ENCODE peak calls at places on chromosomes 7 and 10, in four cellular contexts. L, O, Q and K are unnamed samples.

GRCh38 chr7:5635461-5636445 is 145.7 kb downstream of the RNF216 start:
- DNase-seq in L (no peak), O (peak; percentile 62), Q (no peak), K (no peak)

GRCh38 chr10:68471063-68471585 is 649 bp downstream of the DNA2 start:
- DNase-seq in L (no peak), O (peak; percentile 29), Q (peak; percentile 28), K (peak; percentile 44)

GRCh38 chr10:73601486-73601921 is 10.4 kb upstream of the USP54 start:
- DNase-seq in L (peak; percentile 81), O (no peak), Q (no peak), K (peak; percentile 100)

GRCh38 chr7:83861876-83862275 is 212.9 kb upstream of the SEMA3E start:
- DNase-seq in L (no peak), O (no peak), Q (no peak), K (no peak)

GRCh38 chr10:201328-201771 is 66.1 kb downstream of the ZMYND11 start:
- DNase-seq in L (no peak), O (no peak), Q (no peak), K (no peak)

GRCh38 chr7:157618823-157619606 is 282.2 kb downstream of the DNAJB6 start:
- DNase-seq in L (no peak), O (no peak), Q (no peak), K (no peak)

GRCh38 chr7:133331861-133332260 is 79.0 kb downstream of the EXOC4 start:
- DNase-seq in L (no peak), O (no peak), Q (no peak), K (no peak)

GRCh38 chr10:31838709-31839108 is 89.9 kb downstream of the ARHGAP12 start:
- DNase-seq in L (no peak), O (no peak), Q (no peak), K (no peak)

GRCh38 chr7:77464589-77464988 is 48.4 kb upstream of the GSAP start:
- DNase-seq in L (no peak), O (no peak), Q (no peak), K (no peak)

GRCh38 chr7:107684287-107684686 is 23.7 kb downstream of the SLC26A4 start:
- DNase-seq in L (no peak), O (no peak), Q (no peak), K (no peak)

GRCh38 chr7:94511763-94512162 is 2.2 kb downstream of the CASD1 start:
- DNase-seq in L (no peak), O (no peak), Q (no peak), K (peak; percentile 75)

GRCh38 chr7:105664816-105665525 is 83.7 kb upstream of the EFCAB10 start:
- DNase-seq in L (peak; percentile 66), O (peak; percentile 60), Q (no peak), K (peak; percentile 73)

GRCh38 chr7:4612939-4613841 is 68.9 kb upstream of the FOXK1 start:
- DNase-seq in L (no peak), O (peak; percentile 22), Q (no peak), K (no peak)

GRCh38 chr7:158614695-158615094 is 27.1 kb upstream of the PTPRN2 start:
- DNase-seq in L (no peak), O (no peak), Q (no peak), K (peak; percentile 13)

GRCh38 chr7:36605261-36605660 is 119.0 kb downstream of the AOAH start:
- DNase-seq in L (peak; percentile 44), O (no peak), Q (no peak), K (peak; percentile 45)

GRCh38 chr10:69864321-69864720 is 62.6 kb downstream of the COL13A1 start:
- DNase-seq in L (no peak), O (no peak), Q (no peak), K (peak; percentile 100)

GRCh38 chr7:123494193-123494796 is 40.1 kb downstream of the IQUB start:
- DNase-seq in L (peak; percentile 62), O (peak; percentile 41), Q (peak; percentile 50), K (peak; percentile 70)

GRCh38 chr7:106752345-106752744 is 91.4 kb upstream of the CCDC71L start:
- DNase-seq in L (no peak), O (no peak), Q (no peak), K (no peak)

GRCh38 chr10:109891105-109891504 is 32.2 kb downstream of the XPNPEP1 start:
- DNase-seq in L (no peak), O (no peak), Q (no peak), K (no peak)

GRCh38 chr7:42247301-42247700 is 10.3 kb upstream of the GLI3 start:
- DNase-seq in L (no peak), O (no peak), Q (no peak), K (no peak)

GRCh38 chr7:101017099-101017777 is 2.6 kb upstream of the MUC17 start:
- DNase-seq in L (peak; percentile 91), O (peak; percentile 82), Q (peak; percentile 26), K (peak; percentile 72)

GRCh38 chr10:17954856-17955255 is 3.1 kb downstream of the SLC39A12 start:
- DNase-seq in L (no peak), O (no peak), Q (no peak), K (no peak)

GRCh38 chr10:94251568-94251967 is 111.2 kb downstream of the NOC3L start:
- DNase-seq in L (no peak), O (no peak), Q (no peak), K (no peak)

GRCh38 chr10:33117816-33118215 is 159.8 kb upstream of the ITGB1 start:
- DNase-seq in L (no peak), O (no peak), Q (no peak), K (no peak)

GRCh38 chr10:104334561-104334960 is 3.7 kb downstream of the ITPRIP start:
- DNase-seq in L (no peak), O (no peak), Q (no peak), K (no peak)

GRCh38 chr10:74383617-74384016 is 232.6 kb downstream of the ADK start:
- DNase-seq in L (no peak), O (no peak), Q (peak; percentile 4), K (no peak)

GRCh38 chr7:17660116-17660515 is 280.2 kb downstream of the SNX13 start:
- DNase-seq in L (no peak), O (no peak), Q (no peak), K (no peak)

GRCh38 chr7:111190804-111191203 is 99.9 kb downstream of the LRRN3 start:
- DNase-seq in L (no peak), O (no peak), Q (no peak), K (no peak)

GRCh38 chr7:144408116-144408515 is 4.6 kb upstream of the NOBOX start:
- DNase-seq in L (no peak), O (no peak), Q (no peak), K (no peak)

GRCh38 chr7:13044309-13044708 is 356.9 kb downstream of the ARL4A start:
- DNase-seq in L (no peak), O (no peak), Q (no peak), K (peak; percentile 27)

GRCh38 chr10:61662794-61663259 is at the start of gene CABCOCO1:
- DNase-seq in L (peak; percentile 88), O (peak; percentile 87), Q (no peak), K (peak; percentile 91)
- TF ChIP-seq EZH2phosphoT487 in L (no peak), O (no peak), Q (no peak), K (no peak)

DNA sequence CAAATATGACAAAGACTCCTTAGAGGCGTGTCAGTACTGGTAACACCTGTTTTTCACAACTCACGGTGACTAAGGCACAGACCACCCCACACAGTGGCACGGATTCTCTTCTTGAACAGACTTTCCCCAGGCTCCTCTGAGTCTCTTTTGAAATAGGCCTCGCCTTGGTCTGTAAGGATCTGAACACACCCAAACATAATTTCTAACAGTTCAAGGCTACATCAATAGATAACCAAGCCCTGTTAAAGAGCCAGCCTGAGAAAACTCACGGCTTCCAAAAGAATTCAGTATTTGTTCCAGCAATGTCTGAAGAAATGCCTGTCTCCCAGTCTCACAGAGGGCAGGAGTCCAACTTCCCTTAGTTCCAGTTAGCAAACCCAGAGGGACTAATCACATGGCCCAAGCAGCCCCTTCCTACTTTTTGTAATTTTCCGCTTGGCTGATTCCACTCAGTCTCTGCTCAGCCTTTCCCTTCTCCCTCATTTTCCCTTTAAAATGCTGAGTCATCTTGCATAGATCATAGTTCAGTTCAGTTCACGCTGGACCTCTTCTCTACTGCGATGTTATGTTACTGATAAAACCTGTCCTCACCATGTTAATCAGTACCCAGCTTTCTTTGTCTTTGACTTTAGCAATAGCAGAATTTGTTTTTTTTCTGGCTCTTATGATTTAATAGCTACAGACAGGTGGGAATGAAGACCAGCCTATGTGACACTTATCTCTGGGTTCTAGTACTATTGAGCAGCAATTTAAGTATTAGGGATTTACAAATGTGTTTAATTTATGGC is 22.6 kb upstream of the AKR1C3 start:
- DNase-seq in L (peak; percentile 85), O (no peak), Q (no peak), K (peak; percentile 11)
- H3K4me2 ChIP-seq in L (peak overlapping the region; percentile 47), O (peak overlapping the region; percentile 2), Q (no peak overlapping the region), K (no peak overlapping the region)

DNA sequence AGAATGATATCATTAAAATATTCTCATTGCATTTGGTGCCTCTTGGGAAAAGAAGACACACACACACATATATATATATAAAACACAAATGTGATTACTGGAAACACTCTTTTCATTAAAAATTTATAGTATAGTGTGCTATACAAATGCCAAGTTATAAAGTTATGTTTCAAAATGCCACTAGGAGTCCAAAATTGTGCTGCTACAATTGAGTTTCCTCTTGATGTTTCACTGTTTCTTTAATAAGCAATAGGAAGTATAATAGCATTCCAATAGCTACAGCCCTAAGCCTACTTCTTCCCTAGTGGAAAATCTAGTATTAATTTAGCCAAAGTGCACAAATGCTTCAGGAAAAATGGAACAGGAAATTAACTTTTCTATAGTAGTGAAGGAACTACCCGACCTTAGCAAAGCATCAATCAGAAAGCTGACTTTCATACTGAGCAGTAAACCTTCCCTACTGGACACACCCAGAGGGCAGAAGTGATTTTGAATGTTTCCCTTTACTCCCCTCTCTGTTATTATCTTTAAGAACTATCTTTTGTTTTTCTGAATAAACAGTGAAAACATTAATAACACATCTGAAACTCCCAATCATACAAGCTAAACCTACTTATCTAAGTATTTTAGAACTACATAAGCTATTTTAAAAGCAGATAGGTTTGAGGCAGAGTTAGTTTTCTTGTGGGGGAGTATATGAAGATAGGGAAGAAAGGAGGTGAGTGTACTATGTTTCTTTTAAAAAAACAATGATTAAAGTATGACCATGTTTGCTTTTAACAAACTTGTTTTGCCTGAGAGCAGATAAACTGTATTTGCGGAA is 13.6 kb downstream of the CPED1 start:
- DNase-seq in L (no peak), O (no peak), Q (no peak), K (peak; percentile 47)
- TF ChIP-seq CTCF in L (no peak), O (peak; percentile 43), Q (no peak), K (no peak)

DNA sequence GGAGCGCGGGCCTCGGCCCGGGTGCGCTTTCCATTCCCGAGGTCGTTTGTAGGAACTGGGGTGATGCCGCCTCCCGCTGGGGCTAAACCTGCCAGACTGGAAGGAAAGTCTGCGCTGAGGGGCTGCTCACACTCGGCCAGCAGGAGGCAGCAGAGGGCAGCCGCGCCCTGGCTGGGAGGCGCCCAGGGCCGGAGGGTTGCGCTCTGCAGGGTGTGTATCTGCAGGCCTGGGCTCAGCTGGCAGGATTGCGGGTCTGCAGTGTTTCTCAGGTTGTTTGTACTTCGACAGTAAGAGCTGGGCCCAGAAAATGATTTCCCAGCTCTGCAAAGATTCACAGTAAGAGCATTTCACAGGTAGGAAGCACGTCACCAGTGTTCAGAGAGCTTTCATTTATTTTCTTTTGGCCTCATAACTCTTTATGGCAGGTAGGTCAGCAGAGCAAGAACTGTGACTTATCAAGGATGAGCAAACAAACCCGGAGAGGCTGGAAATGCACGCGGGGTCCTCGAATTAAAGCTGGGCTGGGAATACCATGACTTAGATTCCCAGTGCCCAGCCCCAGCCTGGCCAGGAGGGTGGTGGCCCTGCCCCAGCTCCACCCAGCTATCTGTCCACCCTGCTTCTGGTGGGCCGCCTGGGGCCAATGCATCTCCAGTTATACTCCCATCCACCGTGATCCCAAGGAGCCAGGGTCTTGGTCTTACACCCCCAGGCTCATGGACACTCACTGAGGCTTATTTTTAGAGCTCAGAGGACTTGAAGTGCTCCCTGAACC is 15.2 kb upstream of the PPP2R2D start:
- DNase-seq in L (peak; percentile 88), O (peak; percentile 93), Q (peak; percentile 10), K (peak; percentile 73)
- TF ChIP-seq EZH2phosphoT487 in L (no peak), O (no peak), Q (no peak), K (no peak)

GRCh38 chr10:117536359-117536861 is 6.1 kb upstream of the EMX2 start:
- DNase-seq in L (no peak), O (no peak), Q (no peak), K (no peak)
- H3K4me2 ChIP-seq in L (no peak overlapping the region), O (no peak overlapping the region), Q (no peak overlapping the region), K (no peak overlapping the region)